ENCODE peak calls at places on chromosomes 1 and 21, in four cellular contexts. M is transverse colon, B is heart left ventricle, I is kidney. W is an unnamed sample.

GRCh38 chr1:223775054-223775453 is 62.7 kb downstream of the CAPN2 start:
- DNase-seq in B (no peak), I (no peak), M (no peak), W (no peak)

GRCh38 chr1:10669570-10669969 is 126.9 kb downstream of the CASZ1 start:
- DNase-seq in B (no peak), M (no peak), I (no peak), W (no peak)

GRCh38 chr21:34878501-34878900 is 170.6 kb downstream of the RUNX1 start:
- DNase-seq in I (no peak), B (no peak), M (peak; percentile 35), W (no peak)

GRCh38 chr1:1627261-1627841 is 4.6 kb upstream of the MMP23B start:
- DNase-seq in B (no peak), M (peak; percentile 88), I (no peak), W (no peak)

GRCh38 chr1:203548917-203549708 is 55.2 kb downstream of the OPTC start:
- DNase-seq in M (no peak), B (no peak), I (no peak), W (no peak)

GRCh38 chr1:156124557-156125483 is 10.3 kb downstream of the LMNA start:
- DNase-seq in M (peak; percentile 81), I (peak; percentile 83), B (peak; percentile 56), W (no peak)

GRCh38 chr1:55035904-55036303 is 3.4 kb upstream of the PCSK9 start:
- DNase-seq in M (no peak), I (no peak), B (no peak), W (no peak)

GRCh38 chr21:42220138-42220701 is 1.3 kb downstream of the ABCG1 start:
- DNase-seq in B (peak; percentile 68), I (peak; percentile 79), M (peak; percentile 76), W (peak; percentile 77)

GRCh38 chr1:184555665-184556641 is 169.1 kb downstream of the C1orf21 start:
- DNase-seq in M (no peak), B (peak; percentile 20), I (no peak), W (no peak)

GRCh38 chr1:236553370-236553769 is 29.6 kb downstream of the LGALS8 start:
- DNase-seq in M (no peak), B (no peak), I (no peak), W (no peak)
- TF ChIP-seq CTCF in M (no peak), B (no peak), I (no peak), W (no peak)

GRCh38 chr1:59776960-59777852 is 37.5 kb upstream of the HOOK1 start:
- DNase-seq in M (no peak), I (no peak), B (no peak), W (no peak)
- TF ChIP-seq CTCF in M (no peak), I (no peak), B (no peak), W (no peak)

DNA sequence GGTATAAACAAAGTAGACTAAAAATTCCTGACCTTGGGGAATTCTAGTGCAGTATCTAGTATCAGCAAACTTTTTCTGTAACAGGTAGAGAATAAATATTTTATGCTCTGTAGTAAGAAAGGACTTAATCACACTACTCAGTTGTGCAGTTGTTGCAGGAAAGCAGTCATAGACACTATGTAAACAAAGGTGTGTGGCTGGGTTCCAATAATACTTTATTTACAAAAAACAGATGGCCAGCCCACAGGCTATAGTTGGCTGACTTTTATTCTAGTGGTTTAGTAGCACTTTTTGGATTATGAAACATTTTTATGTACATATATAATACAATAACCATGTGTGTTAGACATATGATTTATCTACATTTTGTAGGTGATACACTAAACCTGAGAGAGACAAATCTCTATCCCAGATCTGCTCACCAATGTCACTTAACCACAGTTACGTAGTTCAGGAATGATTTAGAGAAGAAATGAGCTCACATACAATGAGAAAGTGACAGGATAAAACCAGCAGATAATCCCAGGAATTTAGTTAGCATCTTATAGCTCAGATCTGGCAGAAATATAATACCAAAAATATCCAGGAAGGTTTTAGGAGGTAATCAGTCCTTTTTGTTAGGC is 56.1 kb downstream of the MIER1 start:
- DNase-seq in I (no peak), M (no peak), B (no peak), W (no peak)
- TF ChIP-seq CTCF in I (no peak), M (no peak), B (no peak), W (no peak)

DNA sequence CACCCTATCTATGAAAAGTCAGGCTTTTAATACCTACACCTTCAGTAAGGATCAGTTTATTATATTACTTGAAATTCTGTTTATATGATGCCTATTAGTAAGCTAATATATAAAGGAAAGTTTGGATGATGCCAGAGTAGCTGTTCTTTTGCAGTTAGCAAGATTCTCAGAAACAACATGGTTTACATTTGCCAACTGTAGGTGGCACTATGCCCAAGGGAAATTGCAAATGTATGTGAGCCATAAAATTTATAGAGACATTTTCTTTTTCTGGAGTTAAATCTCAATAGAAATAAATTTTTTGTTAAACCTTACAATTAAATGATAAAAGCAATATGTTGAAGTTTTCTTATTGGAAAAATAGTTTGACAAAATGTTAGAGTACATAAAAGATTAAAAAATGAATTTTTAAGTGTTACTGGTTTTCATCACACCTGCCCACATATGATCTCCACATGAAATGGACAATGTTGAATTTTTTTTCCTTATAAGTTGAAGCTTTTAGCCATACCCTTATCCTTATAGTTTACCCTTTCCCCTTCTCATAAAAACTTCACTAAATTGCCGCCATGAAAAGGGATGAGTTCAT is 32.1 kb upstream of the EPHX4 start:
- DNase-seq in I (no peak), B (peak; percentile 7), M (peak; percentile 21), W (peak; percentile 24)
- TF ChIP-seq CTCF in I (peak; percentile 45), B (peak; percentile 30), M (peak; percentile 44), W (peak; percentile 33)

W was measured in GM20000.